ENCODE peak calls at places on chromosomes 16 and 17, in four cellular contexts. One of them, this sample, is unnamed.
A peak's percentile ranks its signal among the peaks of the same experiment; 100 is the strongest.

GRCh38 chr17:30920683-30921543 is 832 bp upstream of the ADAP2 start:
- DNase-seq in heart left ventricle: no peak
- DNase-seq in AG10803: no peak
- DNase-seq in fibroblast of villous mesenchyme: no peak
- DNase-seq in this sample: no peak

GRCh38 chr17:77891602-77892001 is 66.9 kb upstream of the TNRC6C start:
- DNase-seq in heart left ventricle: no peak
- DNase-seq in fibroblast of villous mesenchyme: no peak
- DNase-seq in AG10803: no peak
- DNase-seq in this sample: no peak

GRCh38 chr16:86044241-86044671 is 145.3 kb downstream of the IRF8 start:
- DNase-seq in fibroblast of villous mesenchyme: peak; percentile 64
- DNase-seq in AG10803: peak; percentile 18
- DNase-seq in heart left ventricle: no peak
- DNase-seq in this sample: peak; percentile 65

GRCh38 chr17:57109393-57110151 is 24.5 kb downstream of the AKAP1 start:
- DNase-seq in AG10803: no peak
- DNase-seq in fibroblast of villous mesenchyme: no peak
- DNase-seq in heart left ventricle: peak; percentile 83
- DNase-seq in this sample: peak; percentile 39

GRCh38 chr17:78888911-78889496 is 14.0 kb downstream of the CEP295NL start:
- DNase-seq in heart left ventricle: no peak
- DNase-seq in fibroblast of villous mesenchyme: no peak
- DNase-seq in AG10803: no peak
- DNase-seq in this sample: no peak

GRCh38 chr16:6265956-6266355 is 1066.7 kb upstream of the RBFOX1 start:
- DNase-seq in AG10803: no peak
- DNase-seq in fibroblast of villous mesenchyme: no peak
- DNase-seq in heart left ventricle: no peak
- DNase-seq in this sample: peak; percentile 3

GRCh38 chr17:40727447-40728231 is 24.1 kb upstream of the KRT24 start:
- DNase-seq in heart left ventricle: no peak
- DNase-seq in fibroblast of villous mesenchyme: peak; percentile 24
- DNase-seq in AG10803: peak; percentile 12
- DNase-seq in this sample: peak; percentile 33

GRCh38 chr16:31344712-31345111 is 10.3 kb upstream of the ITGAX start:
- DNase-seq in heart left ventricle: peak; percentile 6
- DNase-seq in AG10803: no peak
- DNase-seq in fibroblast of villous mesenchyme: no peak
- DNase-seq in this sample: no peak

GRCh38 chr17:81926451-81927144 is 937 bp downstream of the MAFG start:
- DNase-seq in heart left ventricle: peak; percentile 89
- DNase-seq in fibroblast of villous mesenchyme: peak; percentile 89
- DNase-seq in AG10803: peak; percentile 82
- DNase-seq in this sample: peak; percentile 64

GRCh38 chr16:11131706-11132105 is 124.3 kb downstream of the SOCS1 start:
- DNase-seq in fibroblast of villous mesenchyme: no peak
- DNase-seq in heart left ventricle: peak; percentile 77
- DNase-seq in AG10803: no peak
- DNase-seq in this sample: no peak

GRCh38 chr17:44198721-44199552 is 747 bp downstream of the ATXN7L3 start:
- DNase-seq in fibroblast of villous mesenchyme: peak; percentile 58
- DNase-seq in heart left ventricle: peak; percentile 66
- DNase-seq in AG10803: peak; percentile 42
- DNase-seq in this sample: peak; percentile 44

GRCh38 chr17:76366247-76366646 is 12.5 kb upstream of the PRPSAP1 start:
- DNase-seq in AG10803: no peak
- DNase-seq in heart left ventricle: no peak
- DNase-seq in fibroblast of villous mesenchyme: no peak
- DNase-seq in this sample: no peak

DNA sequence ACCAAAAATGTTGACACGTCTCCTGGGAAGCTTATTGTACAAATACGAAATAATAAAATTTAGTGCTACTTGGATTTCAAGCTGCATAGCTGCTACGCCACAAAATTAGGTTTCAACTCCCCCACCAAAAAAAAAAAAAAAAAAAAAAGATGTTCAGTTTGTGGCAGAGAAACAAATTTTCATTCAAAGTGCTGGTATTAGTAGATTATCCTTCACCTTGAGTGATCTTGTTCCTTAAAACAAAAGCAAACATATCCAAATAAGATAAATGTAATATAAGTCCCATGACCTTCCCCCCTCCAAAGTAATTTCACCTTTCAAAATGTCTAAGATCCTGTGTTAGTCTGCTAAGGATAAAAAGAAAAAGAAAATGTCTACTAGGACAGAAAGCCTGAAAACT is 2.2 kb downstream of the TOB1 start:
- DNase-seq in AG10803: no peak
- DNase-seq in fibroblast of villous mesenchyme: no peak
- DNase-seq in heart left ventricle: no peak
- DNase-seq in this sample: no peak
- H3K4me3 ChIP-seq in AG10803: peak overlapping the region; percentile 95
- H3K4me3 ChIP-seq in fibroblast of villous mesenchyme: peak overlapping the region; percentile 94
- H3K4me3 ChIP-seq in heart left ventricle: peak overlapping the region; percentile 76
- H3K4me3 ChIP-seq in this sample: peak overlapping the region; percentile 90

GRCh38 chr16:21614896-21615295 is 15.5 kb downstream of the METTL9 start:
- DNase-seq in fibroblast of villous mesenchyme: no peak
- DNase-seq in heart left ventricle: no peak
- DNase-seq in AG10803: no peak
- DNase-seq in this sample: no peak
- TF ChIP-seq CTCF in fibroblast of villous mesenchyme: peak; percentile 16
- TF ChIP-seq CTCF in heart left ventricle: no peak
- TF ChIP-seq CTCF in AG10803: no peak
- TF ChIP-seq CTCF in this sample: peak; percentile 6

GRCh38 chr17:48551206-48551597 is 6.3 kb upstream of the HOXB2 start:
- DNase-seq in AG10803: no peak
- DNase-seq in heart left ventricle: no peak
- DNase-seq in fibroblast of villous mesenchyme: no peak
- DNase-seq in this sample: no peak

GRCh38 chr17:48550313-48551205 is 5.7 kb upstream of the HOXB2 start:
- DNase-seq in heart left ventricle: no peak
- DNase-seq in AG10803: no peak
- DNase-seq in fibroblast of villous mesenchyme: no peak
- DNase-seq in this sample: no peak

GRCh38 chr17:48547839-48548686 is 3.2 kb upstream of the HOXB2 start:
- DNase-seq in AG10803: peak; percentile 82
- DNase-seq in fibroblast of villous mesenchyme: peak; percentile 63
- DNase-seq in heart left ventricle: no peak
- DNase-seq in this sample: no peak

GRCh38 chr17:48548687-48549621 is 4.0 kb upstream of the HOXB2 start:
- DNase-seq in AG10803: no peak
- DNase-seq in fibroblast of villous mesenchyme: no peak
- DNase-seq in heart left ventricle: no peak
- DNase-seq in this sample: no peak

DNA sequence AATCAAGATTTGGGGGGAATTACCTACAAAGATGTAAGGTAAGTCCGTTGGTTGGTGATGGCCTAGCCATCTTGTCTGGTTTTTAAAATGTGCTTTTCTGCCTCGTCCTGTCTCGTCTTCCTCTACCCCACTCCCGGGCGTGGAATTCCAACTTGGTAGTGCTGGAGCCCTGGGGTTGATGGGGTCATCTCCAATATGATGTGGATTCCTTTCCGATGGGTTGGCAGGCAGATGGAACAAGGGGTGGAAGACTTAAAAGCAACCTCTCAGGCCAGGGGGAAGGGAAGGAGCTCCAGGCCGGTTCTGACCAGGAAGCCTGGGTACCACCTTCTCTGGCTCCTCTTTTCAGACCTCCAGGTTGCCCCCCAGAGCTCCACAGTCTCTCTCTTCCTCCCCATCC is 5.0 kb upstream of the HOXB2 start:
- DNase-seq in AG10803: peak; percentile 81
- DNase-seq in fibroblast of villous mesenchyme: no peak
- DNase-seq in heart left ventricle: no peak
- DNase-seq in this sample: no peak
- H3K4me3 ChIP-seq in AG10803: peak overlapping the region; percentile 34
- H3K4me3 ChIP-seq in fibroblast of villous mesenchyme: no peak overlapping the region
- H3K4me3 ChIP-seq in heart left ventricle: no peak overlapping the region
- H3K4me3 ChIP-seq in this sample: no peak overlapping the region

DNA sequence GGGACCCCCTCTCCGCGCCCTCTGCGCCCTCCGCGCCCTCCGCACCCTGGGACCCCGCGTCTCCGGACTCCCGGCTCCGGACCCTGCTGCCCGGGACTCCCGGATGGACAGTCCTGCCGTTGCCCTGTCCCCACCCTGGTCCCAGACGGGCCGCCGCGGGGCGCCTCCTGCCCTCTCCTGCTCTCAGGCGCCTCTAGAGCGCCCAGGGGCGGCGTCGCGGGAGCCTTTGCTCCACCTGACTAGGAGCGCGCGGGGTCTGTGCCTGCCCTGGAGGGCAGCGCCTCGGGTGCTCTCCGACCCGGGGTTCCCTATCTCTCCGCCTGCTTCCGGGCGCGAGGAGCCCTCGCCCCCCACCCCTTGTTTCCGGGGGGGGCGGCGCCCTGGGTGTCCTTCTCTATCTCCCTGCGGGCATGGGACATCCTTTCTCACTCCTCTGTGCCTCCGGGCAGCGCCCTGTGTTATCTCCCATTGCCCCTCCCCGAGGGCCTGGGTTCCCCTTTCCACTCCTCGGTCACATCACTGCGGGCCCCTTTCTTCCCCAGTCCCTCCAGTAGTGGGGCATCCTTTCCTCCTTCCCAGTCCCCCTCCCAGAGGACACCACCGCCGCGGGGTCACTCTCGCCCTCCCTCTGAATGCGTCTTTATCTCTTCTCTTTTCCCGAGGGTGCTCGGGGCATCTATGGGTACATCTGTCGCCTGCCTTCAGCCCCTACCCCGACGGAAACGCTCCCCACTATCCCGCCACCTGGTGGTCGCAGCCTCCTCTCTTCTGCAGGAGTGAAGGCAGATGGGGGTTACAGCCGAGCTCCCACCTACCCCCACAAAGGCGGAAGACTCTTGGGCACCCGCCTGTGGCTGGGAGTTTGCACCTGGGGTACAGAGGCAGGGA is 865 bp downstream of the PRKCB start:
- DNase-seq in AG10803: no peak
- DNase-seq in fibroblast of villous mesenchyme: no peak
- DNase-seq in heart left ventricle: no peak
- DNase-seq in this sample: no peak
- TF ChIP-seq CTCF in AG10803: no peak
- TF ChIP-seq CTCF in fibroblast of villous mesenchyme: no peak
- TF ChIP-seq CTCF in heart left ventricle: no peak
- TF ChIP-seq CTCF in this sample: no peak